ENCODE peak calls at places on chromosomes 6 and 20, in four cellular contexts. I is fibroblast of lung, U is spleen, E is memory B cell. J is an unnamed sample.

GRCh38 chr6:11411592-11411991 is 126.0 kb upstream of the TMEM170B start:
- DNase-seq in U (no peak), E (no peak), I (no peak), J (no peak)

GRCh38 chr6:138987643-138988468 is at the start of gene REPS1:
- DNase-seq in E (peak), I (peak), U (peak), J (peak)

GRCh38 chr20:5282561-5282960 is 34.2 kb downstream of the PROKR2 start:
- DNase-seq in U (no peak), I (no peak), E (no peak), J (no peak)

GRCh38 chr20:58926802-58927489 is 54.1 kb upstream of the NELFCD start:
- DNase-seq in E (no peak), I (no peak), U (no peak), J (no peak)

GRCh38 chr6:139060332-139060731 is 31.8 kb downstream of the ABRACL start:
- DNase-seq in I (peak), E (no peak), U (no peak), J (no peak)

GRCh38 chr6:118860880-118861279 is 33.1 kb upstream of the ASF1A start:
- DNase-seq in I (no peak), E (no peak), U (no peak), J (no peak)

GRCh38 chr6:119148102-119148824 is 69.8 kb upstream of the FAM184A start:
- DNase-seq in E (no peak), U (no peak), I (peak), J (no peak)

GRCh38 chr6:42405025-42405424 is 46.7 kb downstream of the TRERF1 start:
- DNase-seq in I (peak), E (no peak), U (no peak), J (no peak)

GRCh38 chr20:20548527-20549266 is 163.7 kb downstream of the RALGAPA2 start:
- DNase-seq in U (no peak), E (no peak), I (no peak), J (no peak)

GRCh38 chr6:10151144-10151915 is 263.5 kb downstream of the TFAP2A start:
- DNase-seq in E (no peak), I (no peak), U (no peak), J (no peak)

GRCh38 chr20:33789109-33789857 is 21.9 kb upstream of the CHMP4B start:
- DNase-seq in I (peak), E (no peak), U (no peak), J (no peak)

GRCh38 chr20:37235065-37235464 is 26.5 kb downstream of the GHRH start:
- DNase-seq in U (no peak), E (no peak), I (no peak), J (no peak)

GRCh38 chr6:4979426-4979825 is 24.4 kb downstream of the RPP40 start:
- DNase-seq in U (no peak), E (no peak), I (no peak), J (no peak)

GRCh38 chr6:36863670-36864540 is 10.7 kb downstream of the PPIL1 start:
- DNase-seq in U (no peak), I (no peak), E (no peak), J (no peak)

GRCh38 chr6:44001318-44001868 is 125.9 kb downstream of the MRPL14 start:
- DNase-seq in U (no peak), E (no peak), I (peak), J (no peak)

GRCh38 chr6:54646069-54646468 is 200.5 kb upstream of the FAM83B start:
- DNase-seq in U (no peak), E (no peak), I (no peak), J (no peak)

GRCh38 chr20:56637576-56637975 is 8.5 kb downstream of the TFAP2C start:
- DNase-seq in E (no peak), U (no peak), I (no peak), J (no peak)

GRCh38 chr6:157519255-157520116 is 138.5 kb downstream of the ZDHHC14 start:
- DNase-seq in U (no peak), I (no peak), E (no peak), J (no peak)

GRCh38 chr20:10075606-10076005 is 40.8 kb downstream of the ANKEF1 start:
- DNase-seq in I (no peak), U (no peak), E (no peak), J (no peak)

GRCh38 chr6:122050226-122050755 is 349.2 kb upstream of the HSF2 start:
- DNase-seq in E (no peak), I (no peak), U (no peak), J (no peak)

GRCh38 chr6:38024908-38025307 is 205.4 kb downstream of the ZFAND3 start:
- DNase-seq in E (no peak), I (no peak), U (no peak), J (no peak)

GRCh38 chr6:15365273-15365687 is 119.4 kb downstream of the JARID2 start:
- DNase-seq in I (peak), U (peak), E (no peak), J (no peak)

GRCh38 chr6:96626749-96627353 is 63.9 kb downstream of the FHL5 start:
- DNase-seq in I (peak), E (no peak), U (no peak), J (no peak)

GRCh38 chr6:43713611-43714310 is 26.2 kb upstream of the MRPS18A start:
- DNase-seq in I (no peak), E (no peak), U (no peak), J (no peak)

GRCh38 chr6:16109659-16110300 is 19.1 kb upstream of the MYLIP start:
- DNase-seq in I (no peak), U (no peak), E (no peak), J (no peak)

GRCh38 chr6:151038616-151039015 is 173.1 kb downstream of the MTHFD1L start:
- DNase-seq in I (no peak), U (peak), E (no peak), J (no peak)

GRCh38 chr6:53161481-53162009 is 12.9 kb upstream of the GCM1 start:
- DNase-seq in U (no peak), E (no peak), I (no peak), J (no peak)

GRCh38 chr6:152398993-152399392 is 238.2 kb downstream of the SYNE1 start:
- DNase-seq in E (no peak), U (no peak), I (no peak), J (no peak)

GRCh38 chr6:112443666-112444065 is 96.5 kb downstream of the RFPL4B start:
- DNase-seq in U (no peak), I (peak), E (no peak), J (no peak)

GRCh38 chr6:35248300-35248699 is 11.2 kb upstream of the ZNF76 start:
- DNase-seq in E (no peak), U (no peak), I (no peak), J (no peak)